ENCODE peak calls at places on chromosomes 3 and 15, in ten cellular contexts. X, Z, N, L, K, A, O, F, H and E are unnamed samples.

GRCh38 chr3:38006031-38006430 is 15.4 kb downstream of the VILL start:
- DNase-seq in X (no peak), O (no peak), N (no peak), Z (no peak), K (no peak), H (no peak), A (no peak), F (peak), L (no peak), E (no peak)

GRCh38 chr3:43001556-43002121 is 22.5 kb downstream of the GASK1A start:
- DNase-seq in F (no peak), L (no peak), Z (no peak), N (no peak), H (no peak), O (no peak), A (no peak), X (no peak), K (no peak), E (no peak)

GRCh38 chr15:84731774-84732173 is 15.8 kb upstream of the SEC11A start:
- DNase-seq in N (no peak), F (no peak), K (no peak), O (no peak), H (no peak), X (no peak), Z (peak), A (no peak), L (no peak), E (no peak)

GRCh38 chr3:127053979-127054378 is 71.1 kb downstream of the PLXNA1 start:
- DNase-seq in L (no peak), A (no peak), F (peak), X (peak), O (no peak), H (no peak), K (no peak), N (no peak), Z (no peak), E (no peak)

GRCh38 chr3:139534992-139535879 is 4.3 kb downstream of the RBP1 start:
- DNase-seq in K (no peak), H (no peak), A (peak), N (peak), X (peak), F (no peak), O (no peak), L (no peak), Z (peak), E (no peak)

GRCh38 chr3:42189071-42189470 is 76.9 kb downstream of the CCK start:
- DNase-seq in N (no peak), O (no peak), X (no peak), H (no peak), F (no peak), L (no peak), A (no peak), K (no peak), Z (no peak), E (no peak)

GRCh38 chr15:55224892-55225291 is 28.2 kb upstream of the RSL24D1 start:
- DNase-seq in X (peak), O (peak), A (no peak), K (peak), H (no peak), F (no peak), L (no peak), Z (no peak), N (no peak), E (no peak)

GRCh38 chr15:75123395-75123794 is 78.3 kb upstream of the C15orf39 start:
- DNase-seq in F (no peak), K (no peak), N (no peak), O (no peak), A (peak), H (peak), X (no peak), L (no peak), Z (peak), E (no peak)

GRCh38 chr3:26437678-26438077 is 184.9 kb upstream of the LRRC3B start:
- DNase-seq in H (peak), Z (no peak), F (no peak), K (no peak), L (no peak), O (no peak), X (no peak), N (no peak), A (peak), E (peak)

GRCh38 chr3:30628931-30629590 is 22.7 kb downstream of the TGFBR2 start:
- DNase-seq in L (no peak), H (peak), N (no peak), A (no peak), K (no peak), Z (no peak), X (no peak), F (no peak), O (no peak), E (no peak)

GRCh38 chr3:184645304-184645703 is 66.6 kb downstream of the MAGEF1 start:
- DNase-seq in L (peak), N (peak), H (peak), Z (peak), F (peak), O (no peak), K (no peak), X (no peak), A (no peak), E (no peak)

GRCh38 chr3:126081618-126082333 is 2.1 kb downstream of the SLC41A3 start:
- DNase-seq in A (peak), Z (peak), H (peak), O (no peak), L (peak), X (no peak), N (peak), F (no peak), K (no peak), E (peak)

GRCh38 chr3:45210308-45211038 is 15.6 kb downstream of the TMEM158 start:
- DNase-seq in Z (peak), N (peak), F (peak), A (peak), X (peak), L (peak), K (peak), O (peak), H (peak), E (peak)

GRCh38 chr3:168051579-168052183 is 44.0 kb downstream of the GOLIM4 start:
- DNase-seq in N (no peak), H (no peak), X (no peak), L (no peak), A (no peak), K (no peak), O (no peak), F (no peak), Z (peak), E (no peak)

GRCh38 chr3:115068799-115069198 is 78.3 kb downstream of the ZBTB20 start:
- DNase-seq in A (no peak), L (no peak), H (no peak), N (no peak), K (no peak), X (no peak), Z (no peak), F (no peak), O (no peak), E (no peak)

GRCh38 chr15:90194655-90195054 is 6.5 kb upstream of the SEMA4B start:
- DNase-seq in Z (no peak), F (no peak), H (no peak), N (no peak), X (no peak), A (no peak), O (no peak), K (no peak), L (no peak), E (no peak)

GRCh38 chr3:128549283-128550112 is 56.5 kb upstream of the GATA2 start:
- DNase-seq in K (no peak), H (no peak), X (no peak), O (no peak), N (peak), A (peak), L (peak), Z (peak), F (peak), E (no peak)

GRCh38 chr15:61906961-61907752 is 153.1 kb downstream of the VPS13C start:
- DNase-seq in L (no peak), X (peak), Z (peak), K (no peak), F (no peak), A (peak), O (no peak), H (no peak), N (peak), E (no peak)

GRCh38 chr15:29233566-29233965 is 36.1 kb downstream of the NSMCE3 start:
- DNase-seq in Z (peak), A (peak), H (no peak), X (no peak), L (no peak), N (no peak), F (no peak), O (no peak), K (no peak), E (peak)

GRCh38 chr3:62919784-62920183 is 44.6 kb upstream of the CADPS start:
- DNase-seq in X (no peak), L (no peak), N (no peak), F (no peak), Z (no peak), A (no peak), K (no peak), H (no peak), O (no peak), E (no peak)

GRCh38 chr3:59499954-59500353 is 450.1 kb upstream of the CFAP20DC start:
- DNase-seq in H (no peak), N (no peak), X (no peak), O (no peak), L (no peak), A (no peak), F (no peak), K (no peak), Z (no peak), E (no peak)

GRCh38 chr3:69012836-69013255 is 638 bp downstream of the EOGT start:
- DNase-seq in Z (peak), X (peak), F (peak), A (peak), H (peak), O (no peak), K (peak), N (peak), L (peak), E (no peak)

GRCh38 chr3:10557250-10557649 is 51.9 kb upstream of the ATP2B2 start:
- DNase-seq in O (no peak), F (no peak), L (no peak), N (no peak), A (no peak), X (peak), Z (no peak), H (no peak), K (no peak), E (no peak)

GRCh38 chr15:77027697-77028450 is 32.9 kb downstream of the PSTPIP1 start:
- DNase-seq in A (no peak), X (peak), L (no peak), Z (no peak), O (no peak), F (peak), K (peak), H (no peak), N (no peak), E (no peak)

GRCh38 chr3:131535131-131535530 is 32.4 kb upstream of the MRPL3 start:
- DNase-seq in K (no peak), H (no peak), N (no peak), X (no peak), A (peak), F (no peak), Z (peak), O (no peak), L (no peak), E (peak)

GRCh38 chr15:47523669-47524068 is 193.6 kb upstream of the SEMA6D start:
- DNase-seq in N (no peak), F (no peak), L (no peak), X (no peak), O (no peak), H (no peak), A (no peak), Z (peak), K (no peak), E (no peak)

GRCh38 chr3:7585052-7585451 is 724.1 kb downstream of the GRM7 start:
- DNase-seq in X (no peak), N (no peak), Z (no peak), O (no peak), L (no peak), K (no peak), F (no peak), A (no peak), H (no peak), E (no peak)

GRCh38 chr3:150062492-150062891 is 91.8 kb upstream of the PFN2 start:
- DNase-seq in A (no peak), F (no peak), L (no peak), H (no peak), X (no peak), N (no peak), Z (peak), K (no peak), O (no peak), E (no peak)

GRCh38 chr15:34708422-34708821 is 46.4 kb downstream of the GJD2 start:
- DNase-seq in Z (peak), A (peak), N (peak), K (no peak), H (peak), L (no peak), O (no peak), X (no peak), F (no peak), E (no peak)

GRCh38 chr3:151219056-151219455 is 16.0 kb upstream of the GPR171 start:
- DNase-seq in K (no peak), X (no peak), O (no peak), Z (peak), F (no peak), L (no peak), N (no peak), H (peak), A (peak), E (peak)

DNA sequence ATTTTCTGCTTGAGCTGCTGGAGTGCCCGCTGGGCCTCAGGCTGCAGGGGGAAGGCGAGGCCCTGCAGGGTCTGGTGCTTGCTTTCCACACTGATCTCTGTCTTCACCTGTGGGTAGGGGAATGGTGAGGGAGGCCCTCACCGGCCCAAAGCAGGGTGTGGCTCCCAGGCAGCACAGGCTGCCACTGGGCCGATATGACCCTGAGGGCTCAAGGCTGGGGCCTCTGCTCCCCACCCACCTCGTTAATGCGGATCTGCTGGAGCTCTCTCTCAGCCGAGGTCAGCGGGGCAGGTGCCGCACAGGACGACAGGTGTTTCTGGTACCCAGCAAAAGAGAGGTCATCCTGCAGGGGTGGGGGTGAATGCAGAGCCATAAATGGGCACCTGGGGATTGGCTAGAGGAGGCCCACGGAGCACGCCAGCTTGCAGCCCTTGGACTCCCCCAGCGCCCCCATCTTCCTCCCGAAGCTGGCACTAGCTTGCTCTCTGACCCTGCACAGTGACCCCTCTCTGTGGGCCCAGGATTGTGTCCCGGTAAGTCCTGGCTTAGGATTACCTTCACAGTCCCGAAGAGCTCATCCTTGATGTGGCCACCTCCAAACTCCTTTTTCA is 5.5 kb upstream of the TLR9 start:
- DNase-seq in F (peak), A (no peak), K (peak), H (no peak), X (no peak), L (no peak), N (no peak), Z (no peak), O (no peak), E (no peak)
- H3K27ac ChIP-seq in F (no peak), A (no peak), K (no peak), H (no peak), X (no peak), L (no peak), N (no peak), Z (no peak), O (no peak), E (no peak)

DNA sequence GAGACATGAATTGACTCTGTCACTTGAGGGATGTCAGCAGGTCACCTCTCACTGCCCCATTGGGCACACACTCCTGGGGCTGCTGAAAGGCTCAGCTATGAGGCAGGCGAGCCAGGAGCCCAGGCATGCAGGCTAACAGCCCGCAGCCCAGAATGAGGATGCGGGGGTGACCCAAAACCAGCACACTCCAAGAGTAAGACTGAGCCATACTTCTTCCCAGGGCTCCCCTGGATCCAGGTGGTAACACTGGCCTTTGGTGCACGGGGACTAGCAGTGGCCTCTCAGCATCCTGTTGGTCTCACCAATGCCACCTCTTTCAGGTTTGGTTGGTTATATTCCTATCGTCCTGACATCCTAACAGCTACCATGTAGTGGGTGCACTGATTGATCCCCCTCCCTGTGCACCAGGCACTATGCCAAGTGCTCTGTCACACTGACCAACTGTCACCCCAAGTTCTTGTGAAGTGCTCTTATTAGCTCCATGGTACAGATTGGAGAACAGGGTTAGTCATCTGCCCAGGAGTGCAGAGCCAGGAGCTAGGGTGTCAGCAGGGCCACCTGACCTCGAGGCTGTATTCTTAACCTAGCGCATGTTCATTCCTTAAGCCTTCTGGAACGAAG is 24.8 kb upstream of the SPTBN5 start:
- DNase-seq in Z (no peak), N (no peak), F (no peak), O (no peak), H (no peak), L (no peak), X (no peak), K (no peak), A (no peak), E (no peak)
- H3K27ac ChIP-seq in Z (no peak), N (no peak), F (no peak), O (no peak), H (no peak), L (peak), X (no peak), K (no peak), A (peak), E (peak)

GRCh38 chr3:121690777-121691405 is 30.2 kb upstream of the HCLS1 start:
- DNase-seq in X (no peak), Z (no peak), O (no peak), N (no peak), F (no peak), H (no peak), L (no peak), K (no peak), A (no peak), E (no peak)
- H3K27ac ChIP-seq in X (no peak), Z (no peak), O (no peak), N (no peak), F (no peak), H (no peak), L (no peak), K (no peak), A (no peak), E (no peak)

GRCh38 chr3:53072653-53073552 is 27.0 kb upstream of the SFMBT1 start:
- DNase-seq in A (peak), L (peak), H (peak), N (peak), X (peak), F (peak), K (peak), Z (peak), O (peak), E (no peak)
- H3K27ac ChIP-seq in A (no peak), L (peak), H (peak), N (peak), X (peak), F (peak), K (peak), Z (no peak), O (peak), E (no peak)

GRCh38 chr15:96344120-96344705 is 13.7 kb downstream of the NR2F2 start:
- DNase-seq in H (no peak), N (no peak), A (no peak), Z (no peak), O (no peak), X (no peak), K (no peak), F (no peak), L (no peak), E (no peak)

GRCh38 chr15:96344706-96345559 is 14.4 kb downstream of the NR2F2 start:
- DNase-seq in H (no peak), F (no peak), O (no peak), L (no peak), Z (no peak), A (no peak), N (no peak), K (no peak), X (peak), E (no peak)

GRCh38 chr15:96346409-96346808 is 15.9 kb downstream of the NR2F2 start:
- DNase-seq in H (no peak), K (no peak), X (no peak), N (no peak), Z (no peak), A (no peak), F (no peak), O (no peak), L (no peak), E (no peak)

GRCh38 chr15:96347181-96348111 is 16.9 kb downstream of the NR2F2 start:
- DNase-seq in X (no peak), Z (no peak), H (no peak), K (no peak), L (no peak), N (no peak), O (no peak), F (no peak), A (no peak), E (no peak)

DNA sequence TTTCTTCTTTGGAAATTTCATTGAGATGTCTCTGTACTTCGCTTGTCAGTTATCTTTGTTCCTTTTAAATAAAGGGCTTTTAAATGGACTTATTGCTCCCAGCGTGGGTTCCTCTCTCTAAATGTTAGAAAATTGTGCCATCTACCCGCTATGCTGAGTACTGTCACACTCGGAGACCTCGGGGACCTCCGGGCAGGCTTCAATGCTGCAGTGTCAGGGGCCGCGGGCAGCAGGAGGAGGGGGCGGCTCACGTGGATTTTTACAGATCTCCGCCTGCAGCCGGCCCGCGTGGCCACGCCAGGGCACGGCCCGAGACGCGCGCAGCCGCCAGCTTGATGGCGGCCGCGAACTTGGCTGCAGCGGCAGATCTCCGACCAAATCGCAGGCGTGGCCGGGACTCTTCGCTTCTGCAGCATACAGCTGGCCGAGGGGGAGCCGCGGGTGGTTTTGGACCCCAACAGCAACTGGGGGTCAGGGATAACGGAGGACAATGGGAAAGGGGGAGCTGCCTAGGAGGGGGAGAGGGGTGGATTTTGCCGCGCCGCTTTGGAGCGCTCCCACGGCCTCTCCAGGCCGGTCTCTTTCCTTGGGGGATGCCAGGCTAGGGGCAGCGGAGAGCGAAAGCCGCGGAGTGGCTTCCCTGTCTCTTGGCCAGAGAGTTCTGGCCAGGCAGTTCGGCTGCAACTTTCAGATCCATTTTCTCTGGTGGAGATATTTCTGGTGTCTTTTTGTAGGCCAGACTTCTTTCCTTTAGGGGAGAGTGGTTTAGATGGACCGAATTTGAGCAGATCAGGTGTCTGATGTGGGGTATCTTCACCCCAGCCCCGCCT is 15.3 kb downstream of the NR2F2 start:
- DNase-seq in A (peak), F (no peak), O (no peak), L (peak), K (no peak), N (peak), Z (peak), X (peak), H (peak), E (no peak)
- H3K27ac ChIP-seq in A (no peak), F (peak), O (no peak), L (peak), K (no peak), N (no peak), Z (peak), X (peak), H (peak), E (no peak)

GRCh38 chr3:49006591-49007067 is 562 bp upstream of the WDR6 start:
- DNase-seq in F (no peak), O (no peak), N (no peak), H (no peak), A (no peak), Z (peak), X (no peak), L (no peak), K (no peak), E (no peak)
- H3K27ac ChIP-seq in F (peak), O (peak), N (peak), H (peak), A (peak), Z (peak), X (peak), L (peak), K (peak), E (peak)

GRCh38 chr15:49742381-49742780 is 121.5 kb downstream of the DTWD1 start:
- DNase-seq in A (no peak), X (peak), O (no peak), K (no peak), N (no peak), H (no peak), Z (no peak), F (no peak), L (no peak), E (no peak)
- H3K27ac ChIP-seq in A (no peak), X (no peak), O (no peak), K (no peak), N (no peak), H (no peak), Z (no peak), F (no peak), L (no peak), E (no peak)

GRCh38 chr15:101122806-101123205 is 129.0 kb downstream of the CHSY1 start:
- DNase-seq in H (no peak), A (no peak), N (no peak), X (no peak), O (no peak), Z (no peak), K (no peak), L (no peak), F (no peak), E (no peak)
- H3K27ac ChIP-seq in H (no peak), A (no peak), N (no peak), X (no peak), O (no peak), Z (peak), K (no peak), L (no peak), F (no peak), E (no peak)